ENCODE peak calls at places on chromosomes 12 and 14, in six cellular contexts. One of them, this sample, is unnamed.

GRCh38 chr14:103072595-103073366 is 11.2 kb upstream of the LBHD2 start:
- DNase-seq in ascending aorta: no peak
- DNase-seq in NCI-H187 treated with DMSO at 0.1 percent for 48 hours: no peak
- DNase-seq in stimulated activated CD4-positive, alpha-beta T cell treated with anti-CD3 and anti-CD28 coated beads, Interleukin-12 subunit alpha, Interleukin-12 subunit beta, amount 100 ng/mL, for 4 hours: no peak
- DNase-seq in psoas muscle: no peak
- DNase-seq in activated CD4-positive, alpha-beta T cell treated with anti-CD3 and anti-CD28 coated beads, Interleukin-2, amount 50 U/mL, for 24 hours: no peak
- DNase-seq in this sample: no peak

GRCh38 chr12:96047621-96048211 is 12.3 kb upstream of the LTA4H start:
- DNase-seq in ascending aorta: no peak
- DNase-seq in NCI-H187 treated with DMSO at 0.1 percent for 48 hours: peak
- DNase-seq in stimulated activated CD4-positive, alpha-beta T cell treated with anti-CD3 and anti-CD28 coated beads, Interleukin-12 subunit alpha, Interleukin-12 subunit beta, amount 100 ng/mL, for 4 hours: no peak
- DNase-seq in psoas muscle: no peak
- DNase-seq in activated CD4-positive, alpha-beta T cell treated with anti-CD3 and anti-CD28 coated beads, Interleukin-2, amount 50 U/mL, for 24 hours: peak
- DNase-seq in this sample: peak

GRCh38 chr14:81382517-81383225 is 17.5 kb downstream of the STON2 start:
- DNase-seq in ascending aorta: no peak
- DNase-seq in NCI-H187 treated with DMSO at 0.1 percent for 48 hours: no peak
- DNase-seq in stimulated activated CD4-positive, alpha-beta T cell treated with anti-CD3 and anti-CD28 coated beads, Interleukin-12 subunit alpha, Interleukin-12 subunit beta, amount 100 ng/mL, for 4 hours: no peak
- DNase-seq in psoas muscle: no peak
- DNase-seq in activated CD4-positive, alpha-beta T cell treated with anti-CD3 and anti-CD28 coated beads, Interleukin-2, amount 50 U/mL, for 24 hours: no peak
- DNase-seq in this sample: no peak

GRCh38 chr14:104115131-104115600 is 23.2 kb upstream of the KIF26A start:
- DNase-seq in ascending aorta: peak
- DNase-seq in NCI-H187 treated with DMSO at 0.1 percent for 48 hours: no peak
- DNase-seq in stimulated activated CD4-positive, alpha-beta T cell treated with anti-CD3 and anti-CD28 coated beads, Interleukin-12 subunit alpha, Interleukin-12 subunit beta, amount 100 ng/mL, for 4 hours: no peak
- DNase-seq in psoas muscle: no peak
- DNase-seq in activated CD4-positive, alpha-beta T cell treated with anti-CD3 and anti-CD28 coated beads, Interleukin-2, amount 50 U/mL, for 24 hours: no peak
- DNase-seq in this sample: peak

GRCh38 chr12:8780389-8780788 is 42.0 kb upstream of the A2ML1 start:
- DNase-seq in ascending aorta: no peak
- DNase-seq in NCI-H187 treated with DMSO at 0.1 percent for 48 hours: no peak
- DNase-seq in stimulated activated CD4-positive, alpha-beta T cell treated with anti-CD3 and anti-CD28 coated beads, Interleukin-12 subunit alpha, Interleukin-12 subunit beta, amount 100 ng/mL, for 4 hours: no peak
- DNase-seq in psoas muscle: no peak
- DNase-seq in activated CD4-positive, alpha-beta T cell treated with anti-CD3 and anti-CD28 coated beads, Interleukin-2, amount 50 U/mL, for 24 hours: no peak
- DNase-seq in this sample: no peak

GRCh38 chr12:57517187-57517586 is 3.1 kb downstream of the DDIT3 start:
- DNase-seq in ascending aorta: no peak
- DNase-seq in NCI-H187 treated with DMSO at 0.1 percent for 48 hours: no peak
- DNase-seq in stimulated activated CD4-positive, alpha-beta T cell treated with anti-CD3 and anti-CD28 coated beads, Interleukin-12 subunit alpha, Interleukin-12 subunit beta, amount 100 ng/mL, for 4 hours: no peak
- DNase-seq in psoas muscle: no peak
- DNase-seq in activated CD4-positive, alpha-beta T cell treated with anti-CD3 and anti-CD28 coated beads, Interleukin-2, amount 50 U/mL, for 24 hours: no peak
- DNase-seq in this sample: no peak

GRCh38 chr12:11978985-11979384 is 91.8 kb upstream of the BCL2L14 start:
- DNase-seq in ascending aorta: no peak
- DNase-seq in NCI-H187 treated with DMSO at 0.1 percent for 48 hours: no peak
- DNase-seq in stimulated activated CD4-positive, alpha-beta T cell treated with anti-CD3 and anti-CD28 coated beads, Interleukin-12 subunit alpha, Interleukin-12 subunit beta, amount 100 ng/mL, for 4 hours: no peak
- DNase-seq in psoas muscle: no peak
- DNase-seq in activated CD4-positive, alpha-beta T cell treated with anti-CD3 and anti-CD28 coated beads, Interleukin-2, amount 50 U/mL, for 24 hours: no peak
- DNase-seq in this sample: no peak

GRCh38 chr12:131116437-131117117 is 162.9 kb downstream of the ADGRD1 start:
- DNase-seq in ascending aorta: no peak
- DNase-seq in NCI-H187 treated with DMSO at 0.1 percent for 48 hours: no peak
- DNase-seq in stimulated activated CD4-positive, alpha-beta T cell treated with anti-CD3 and anti-CD28 coated beads, Interleukin-12 subunit alpha, Interleukin-12 subunit beta, amount 100 ng/mL, for 4 hours: no peak
- DNase-seq in psoas muscle: peak
- DNase-seq in activated CD4-positive, alpha-beta T cell treated with anti-CD3 and anti-CD28 coated beads, Interleukin-2, amount 50 U/mL, for 24 hours: no peak
- DNase-seq in this sample: no peak

GRCh38 chr14:56487761-56488160 is 91.8 kb upstream of the TMEM260 start:
- DNase-seq in ascending aorta: no peak
- DNase-seq in NCI-H187 treated with DMSO at 0.1 percent for 48 hours: no peak
- DNase-seq in stimulated activated CD4-positive, alpha-beta T cell treated with anti-CD3 and anti-CD28 coated beads, Interleukin-12 subunit alpha, Interleukin-12 subunit beta, amount 100 ng/mL, for 4 hours: no peak
- DNase-seq in psoas muscle: no peak
- DNase-seq in activated CD4-positive, alpha-beta T cell treated with anti-CD3 and anti-CD28 coated beads, Interleukin-2, amount 50 U/mL, for 24 hours: no peak
- DNase-seq in this sample: no peak

GRCh38 chr12:106583578-106584103 is 837 bp downstream of the RFX4 start:
- DNase-seq in ascending aorta: no peak
- DNase-seq in NCI-H187 treated with DMSO at 0.1 percent for 48 hours: no peak
- DNase-seq in stimulated activated CD4-positive, alpha-beta T cell treated with anti-CD3 and anti-CD28 coated beads, Interleukin-12 subunit alpha, Interleukin-12 subunit beta, amount 100 ng/mL, for 4 hours: no peak
- DNase-seq in psoas muscle: no peak
- DNase-seq in activated CD4-positive, alpha-beta T cell treated with anti-CD3 and anti-CD28 coated beads, Interleukin-2, amount 50 U/mL, for 24 hours: no peak
- DNase-seq in this sample: no peak

GRCh38 chr14:81801921-81802320 is 268.3 kb upstream of the SEL1L start:
- DNase-seq in ascending aorta: no peak
- DNase-seq in NCI-H187 treated with DMSO at 0.1 percent for 48 hours: no peak
- DNase-seq in stimulated activated CD4-positive, alpha-beta T cell treated with anti-CD3 and anti-CD28 coated beads, Interleukin-12 subunit alpha, Interleukin-12 subunit beta, amount 100 ng/mL, for 4 hours: no peak
- DNase-seq in psoas muscle: no peak
- DNase-seq in activated CD4-positive, alpha-beta T cell treated with anti-CD3 and anti-CD28 coated beads, Interleukin-2, amount 50 U/mL, for 24 hours: no peak
- DNase-seq in this sample: no peak

GRCh38 chr14:63853831-63854293 is 1.1 kb downstream of the SYNE2 start:
- DNase-seq in ascending aorta: peak
- DNase-seq in NCI-H187 treated with DMSO at 0.1 percent for 48 hours: no peak
- DNase-seq in stimulated activated CD4-positive, alpha-beta T cell treated with anti-CD3 and anti-CD28 coated beads, Interleukin-12 subunit alpha, Interleukin-12 subunit beta, amount 100 ng/mL, for 4 hours: peak
- DNase-seq in psoas muscle: peak
- DNase-seq in activated CD4-positive, alpha-beta T cell treated with anti-CD3 and anti-CD28 coated beads, Interleukin-2, amount 50 U/mL, for 24 hours: peak
- DNase-seq in this sample: peak

GRCh38 chr12:27472604-27473003 is 26.1 kb downstream of the SMCO2 start:
- DNase-seq in ascending aorta: no peak
- DNase-seq in NCI-H187 treated with DMSO at 0.1 percent for 48 hours: no peak
- DNase-seq in stimulated activated CD4-positive, alpha-beta T cell treated with anti-CD3 and anti-CD28 coated beads, Interleukin-12 subunit alpha, Interleukin-12 subunit beta, amount 100 ng/mL, for 4 hours: no peak
- DNase-seq in psoas muscle: no peak
- DNase-seq in activated CD4-positive, alpha-beta T cell treated with anti-CD3 and anti-CD28 coated beads, Interleukin-2, amount 50 U/mL, for 24 hours: no peak
- DNase-seq in this sample: no peak

GRCh38 chr14:37114039-37114438 is 58.4 kb downstream of the SLC25A21 start:
- DNase-seq in ascending aorta: no peak
- DNase-seq in NCI-H187 treated with DMSO at 0.1 percent for 48 hours: no peak
- DNase-seq in stimulated activated CD4-positive, alpha-beta T cell treated with anti-CD3 and anti-CD28 coated beads, Interleukin-12 subunit alpha, Interleukin-12 subunit beta, amount 100 ng/mL, for 4 hours: no peak
- DNase-seq in psoas muscle: no peak
- DNase-seq in activated CD4-positive, alpha-beta T cell treated with anti-CD3 and anti-CD28 coated beads, Interleukin-2, amount 50 U/mL, for 24 hours: no peak
- DNase-seq in this sample: no peak

GRCh38 chr14:106518054-106518943 is 991.9 kb downstream of the TMEM121 start:
- DNase-seq in ascending aorta: no peak
- DNase-seq in NCI-H187 treated with DMSO at 0.1 percent for 48 hours: no peak
- DNase-seq in stimulated activated CD4-positive, alpha-beta T cell treated with anti-CD3 and anti-CD28 coated beads, Interleukin-12 subunit alpha, Interleukin-12 subunit beta, amount 100 ng/mL, for 4 hours: peak
- DNase-seq in psoas muscle: peak
- DNase-seq in activated CD4-positive, alpha-beta T cell treated with anti-CD3 and anti-CD28 coated beads, Interleukin-2, amount 50 U/mL, for 24 hours: peak
- DNase-seq in this sample: peak

GRCh38 chr14:79543966-79544365 is 667.3 kb downstream of the DIO2 start:
- DNase-seq in ascending aorta: no peak
- DNase-seq in NCI-H187 treated with DMSO at 0.1 percent for 48 hours: no peak
- DNase-seq in stimulated activated CD4-positive, alpha-beta T cell treated with anti-CD3 and anti-CD28 coated beads, Interleukin-12 subunit alpha, Interleukin-12 subunit beta, amount 100 ng/mL, for 4 hours: no peak
- DNase-seq in psoas muscle: no peak
- DNase-seq in activated CD4-positive, alpha-beta T cell treated with anti-CD3 and anti-CD28 coated beads, Interleukin-2, amount 50 U/mL, for 24 hours: no peak
- DNase-seq in this sample: no peak

GRCh38 chr12:106288134-106288509 is 14.4 kb upstream of the TCP11L2 start:
- DNase-seq in ascending aorta: no peak
- DNase-seq in NCI-H187 treated with DMSO at 0.1 percent for 48 hours: no peak
- DNase-seq in stimulated activated CD4-positive, alpha-beta T cell treated with anti-CD3 and anti-CD28 coated beads, Interleukin-12 subunit alpha, Interleukin-12 subunit beta, amount 100 ng/mL, for 4 hours: no peak
- DNase-seq in psoas muscle: no peak
- DNase-seq in activated CD4-positive, alpha-beta T cell treated with anti-CD3 and anti-CD28 coated beads, Interleukin-2, amount 50 U/mL, for 24 hours: no peak
- DNase-seq in this sample: no peak

GRCh38 chr12:94615284-94616216 is 34.8 kb downstream of the TMCC3 start:
- DNase-seq in ascending aorta: no peak
- DNase-seq in NCI-H187 treated with DMSO at 0.1 percent for 48 hours: no peak
- DNase-seq in stimulated activated CD4-positive, alpha-beta T cell treated with anti-CD3 and anti-CD28 coated beads, Interleukin-12 subunit alpha, Interleukin-12 subunit beta, amount 100 ng/mL, for 4 hours: no peak
- DNase-seq in psoas muscle: peak
- DNase-seq in activated CD4-positive, alpha-beta T cell treated with anti-CD3 and anti-CD28 coated beads, Interleukin-2, amount 50 U/mL, for 24 hours: no peak
- DNase-seq in this sample: no peak

GRCh38 chr12:54368709-54369596 is 4.7 kb upstream of the GPR84 start:
- DNase-seq in ascending aorta: peak
- DNase-seq in NCI-H187 treated with DMSO at 0.1 percent for 48 hours: peak
- DNase-seq in stimulated activated CD4-positive, alpha-beta T cell treated with anti-CD3 and anti-CD28 coated beads, Interleukin-12 subunit alpha, Interleukin-12 subunit beta, amount 100 ng/mL, for 4 hours: peak
- DNase-seq in psoas muscle: peak
- DNase-seq in activated CD4-positive, alpha-beta T cell treated with anti-CD3 and anti-CD28 coated beads, Interleukin-2, amount 50 U/mL, for 24 hours: peak
- DNase-seq in this sample: peak

GRCh38 chr12:6426882-6427671 is 17.7 kb upstream of the CD27 start:
- DNase-seq in ascending aorta: peak
- DNase-seq in NCI-H187 treated with DMSO at 0.1 percent for 48 hours: no peak
- DNase-seq in stimulated activated CD4-positive, alpha-beta T cell treated with anti-CD3 and anti-CD28 coated beads, Interleukin-12 subunit alpha, Interleukin-12 subunit beta, amount 100 ng/mL, for 4 hours: peak
- DNase-seq in psoas muscle: no peak
- DNase-seq in activated CD4-positive, alpha-beta T cell treated with anti-CD3 and anti-CD28 coated beads, Interleukin-2, amount 50 U/mL, for 24 hours: peak
- DNase-seq in this sample: no peak

GRCh38 chr14:50039734-50040400 is 76.5 kb downstream of the VCPKMT start:
- DNase-seq in ascending aorta: no peak
- DNase-seq in NCI-H187 treated with DMSO at 0.1 percent for 48 hours: no peak
- DNase-seq in stimulated activated CD4-positive, alpha-beta T cell treated with anti-CD3 and anti-CD28 coated beads, Interleukin-12 subunit alpha, Interleukin-12 subunit beta, amount 100 ng/mL, for 4 hours: no peak
- DNase-seq in psoas muscle: peak
- DNase-seq in activated CD4-positive, alpha-beta T cell treated with anti-CD3 and anti-CD28 coated beads, Interleukin-2, amount 50 U/mL, for 24 hours: no peak
- DNase-seq in this sample: peak

GRCh38 chr14:52977798-52978197 is 26.9 kb upstream of the FERMT2 start:
- DNase-seq in ascending aorta: no peak
- DNase-seq in NCI-H187 treated with DMSO at 0.1 percent for 48 hours: no peak
- DNase-seq in stimulated activated CD4-positive, alpha-beta T cell treated with anti-CD3 and anti-CD28 coated beads, Interleukin-12 subunit alpha, Interleukin-12 subunit beta, amount 100 ng/mL, for 4 hours: no peak
- DNase-seq in psoas muscle: no peak
- DNase-seq in activated CD4-positive, alpha-beta T cell treated with anti-CD3 and anti-CD28 coated beads, Interleukin-2, amount 50 U/mL, for 24 hours: no peak
- DNase-seq in this sample: no peak

GRCh38 chr12:103665971-103666370 is 78.9 kb downstream of the STAB2 start:
- DNase-seq in ascending aorta: no peak
- DNase-seq in NCI-H187 treated with DMSO at 0.1 percent for 48 hours: no peak
- DNase-seq in stimulated activated CD4-positive, alpha-beta T cell treated with anti-CD3 and anti-CD28 coated beads, Interleukin-12 subunit alpha, Interleukin-12 subunit beta, amount 100 ng/mL, for 4 hours: no peak
- DNase-seq in psoas muscle: no peak
- DNase-seq in activated CD4-positive, alpha-beta T cell treated with anti-CD3 and anti-CD28 coated beads, Interleukin-2, amount 50 U/mL, for 24 hours: no peak
- DNase-seq in this sample: no peak